ENCODE peak calls at places on chromosomes 12 and 14, in five cellular contexts. J is ovary, A is upper lobe of left lung, M is H1, H is SK-N-SH. Y is an unnamed sample.

GRCh38 chr14:64212666-64213065 is 81.5 kb downstream of the ESR2 start:
- DNase-seq in J (no peak), M (no peak), A (no peak), H (no peak), Y (no peak)

GRCh38 chr14:95041477-95042020 is 115.8 kb downstream of the DICER1 start:
- DNase-seq in H (no peak), J (no peak), A (no peak), M (no peak), Y (no peak)

GRCh38 chr12:18306311-18306710 is 45.0 kb downstream of the PIK3C2G start:
- DNase-seq in M (no peak), A (no peak), H (no peak), J (no peak), Y (no peak)

GRCh38 chr12:96117460-96117859 is 76.7 kb upstream of the ELK3 start:
- DNase-seq in A (no peak), H (no peak), M (no peak), J (no peak), Y (no peak)

GRCh38 chr14:90276627-90277367 is 20.4 kb downstream of the PSMC1 start:
- DNase-seq in M (no peak), H (no peak), A (peak), J (no peak), Y (no peak)

GRCh38 chr14:89486961-89487360 is 69.9 kb upstream of the FOXN3 start:
- DNase-seq in A (no peak), J (no peak), H (no peak), M (no peak), Y (no peak)

GRCh38 chr14:56878766-56879165 is 68.5 kb upstream of the OTX2 start:
- DNase-seq in M (no peak), H (no peak), A (no peak), J (no peak), Y (no peak)

GRCh38 chr14:63383776-63384367 is 65.1 kb upstream of the GPHB5 start:
- DNase-seq in A (no peak), H (no peak), M (no peak), J (no peak), Y (no peak)

GRCh38 chr14:70366890-70367289 is 7.4 kb upstream of the COX16 start:
- DNase-seq in J (no peak), H (no peak), A (no peak), M (no peak), Y (no peak)

GRCh38 chr12:6279256-6279628 is 31.2 kb upstream of the PLEKHG6 start:
- DNase-seq in H (no peak), J (no peak), M (no peak), A (no peak), Y (no peak)

GRCh38 chr12:99154264-99154982 is 493.1 kb upstream of the GARIN6 start:
- DNase-seq in H (no peak), J (no peak), A (no peak), M (peak), Y (no peak)

GRCh38 chr14:103144085-103144484 is 20.8 kb downstream of the TNFAIP2 start:
- DNase-seq in J (no peak), A (no peak), M (no peak), H (no peak), Y (no peak)
- TF ChIP-seq CTCF in J (no peak), A (no peak), M (no peak), H (no peak), Y (no peak)

DNA sequence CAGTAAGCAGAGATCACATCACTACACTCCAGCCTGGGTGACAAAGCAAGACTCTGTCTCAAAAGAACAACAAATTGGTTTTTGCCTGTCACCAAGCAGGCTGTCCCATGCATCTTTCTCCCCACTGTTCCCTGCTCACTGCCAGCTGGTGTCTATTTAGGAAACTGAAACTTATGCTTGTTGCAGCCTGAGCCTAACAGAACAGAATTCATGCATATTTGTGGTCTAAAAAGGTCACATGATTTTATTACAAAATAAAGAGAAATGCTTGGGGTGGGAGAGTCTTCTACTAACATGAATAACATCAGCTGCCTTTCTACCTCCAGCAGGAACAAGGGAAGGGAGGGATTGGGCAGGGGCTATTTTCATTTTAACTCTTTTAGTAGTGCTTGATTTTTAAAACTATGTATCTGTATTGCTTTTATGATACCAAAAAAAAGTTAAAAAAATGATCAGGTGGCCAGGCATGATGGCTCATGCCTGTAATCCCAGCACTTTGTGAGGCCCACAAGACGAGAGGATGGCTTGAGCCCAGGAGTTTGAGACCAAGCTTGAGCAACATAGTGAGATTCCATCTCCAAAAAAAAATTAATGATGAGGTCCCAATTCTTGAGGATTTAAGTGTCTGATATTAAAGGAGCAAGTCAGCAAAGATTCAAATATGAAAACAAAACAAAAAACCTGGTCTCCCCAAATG is 923 bp downstream of the STAT2 start:
- DNase-seq in H (no peak), M (no peak), A (no peak), J (no peak), Y (peak)
- TF ChIP-seq EP300 in H (no peak), M (no peak), A (no peak), J (no peak), Y (no peak)

DNA sequence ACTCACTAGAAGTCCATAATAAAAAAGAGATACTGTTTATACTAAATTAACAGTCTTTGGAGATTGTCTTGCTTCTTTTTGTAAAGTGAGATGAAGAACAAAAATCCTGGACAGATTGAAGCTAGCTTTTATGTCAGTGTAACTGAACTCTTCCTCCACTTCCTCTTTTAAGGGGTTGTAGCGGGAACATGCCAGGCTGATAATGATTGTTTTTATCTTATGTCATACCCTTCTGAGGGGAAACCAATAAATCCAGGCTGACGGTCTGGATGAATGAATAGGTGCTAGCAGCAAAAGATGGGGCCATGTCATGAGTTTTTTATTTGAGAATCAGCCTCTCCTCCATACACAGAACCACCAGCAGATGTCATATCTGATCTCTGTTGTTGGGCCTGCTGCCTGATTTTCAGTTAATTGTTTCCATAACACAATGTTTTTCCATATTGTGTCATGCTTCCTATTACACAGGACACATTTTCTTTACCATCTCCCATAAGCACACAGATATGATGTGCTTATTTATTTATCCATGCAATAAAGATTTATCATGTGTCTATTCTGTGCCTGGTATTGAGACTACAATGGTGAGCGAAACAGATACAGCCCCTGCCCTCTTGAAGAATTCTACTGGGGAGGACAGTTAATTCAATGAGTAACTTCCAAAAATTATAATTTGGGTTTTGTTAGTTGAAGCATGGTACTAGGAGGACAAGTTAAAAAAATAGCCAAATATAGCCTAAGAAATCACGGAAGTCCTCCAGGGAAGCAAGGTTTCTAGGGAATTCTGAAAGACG is 33.5 kb upstream of the CRY1 start:
- DNase-seq in M (no peak), A (no peak), J (no peak), H (peak), Y (no peak)
- TF ChIP-seq CTCF in M (peak), A (no peak), J (no peak), H (peak), Y (no peak)

DNA sequence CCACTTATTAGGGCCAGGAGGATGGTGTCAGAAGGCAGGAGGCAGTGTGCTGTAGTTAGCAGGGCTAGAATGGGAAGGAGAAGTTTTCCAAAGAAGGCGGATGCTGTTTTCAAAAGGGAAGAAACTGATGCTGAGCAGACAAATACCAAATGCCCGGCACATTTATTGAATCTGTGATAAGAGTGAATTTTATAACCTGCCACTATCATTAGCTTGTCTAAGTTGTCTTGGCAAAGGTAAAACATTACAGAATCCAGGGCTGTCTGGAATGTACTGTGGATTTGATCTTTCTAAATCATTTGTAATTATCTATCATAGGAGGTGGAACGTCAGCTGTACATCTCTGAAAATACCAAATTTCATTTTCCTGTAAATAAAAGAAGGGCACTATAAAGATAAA is 40.8 kb downstream of the NDUFA12 start:
- DNase-seq in H (peak), J (no peak), A (no peak), M (no peak), Y (no peak)
- TF ChIP-seq EP300 in H (no peak), J (no peak), A (no peak), M (no peak), Y (no peak)

DNA sequence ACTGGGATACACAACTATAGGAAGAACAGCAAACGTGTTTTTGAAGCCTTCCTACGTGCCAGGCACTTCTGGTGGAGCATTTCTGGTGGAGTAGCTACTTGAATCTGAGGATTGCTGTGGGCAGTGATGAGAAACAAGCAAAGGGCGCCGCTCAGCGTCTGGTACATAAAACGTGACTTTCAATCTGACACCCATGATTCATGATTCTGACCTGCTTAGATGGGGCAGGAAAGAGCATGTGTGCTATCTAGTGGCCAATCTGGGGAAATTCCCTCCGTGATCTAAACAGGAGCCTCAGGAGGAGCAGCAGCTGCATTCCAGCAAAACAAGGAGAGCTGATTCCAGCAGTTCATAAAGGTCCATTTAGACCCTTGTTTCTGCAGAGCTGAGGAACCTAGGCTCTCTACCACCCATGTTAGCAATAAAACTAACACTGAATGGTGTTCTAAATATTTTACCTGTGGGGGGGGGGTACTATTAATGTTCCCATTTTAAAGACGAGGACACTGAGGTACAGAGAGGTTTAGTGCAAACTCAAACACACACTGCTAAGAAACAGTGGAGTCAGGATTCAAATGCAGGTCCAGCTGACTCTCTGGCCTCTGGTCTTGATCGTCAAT is 37.8 kb downstream of the PAH start:
- DNase-seq in H (peak), J (no peak), A (no peak), M (peak), Y (peak)
- TF ChIP-seq CTCF in H (peak), J (no peak), A (peak), M (peak), Y (no peak)

GRCh38 chr12:38350342-38351181 is 34.0 kb downstream of the ALG10B start:
- DNase-seq in H (no peak), A (no peak), M (no peak), J (no peak), Y (no peak)
- TF ChIP-seq EP300 in H (no peak), A (no peak), M (no peak), J (no peak), Y (no peak)